ENCODE peak calls at places on chromosomes 4 and X, in five cellular contexts. Y is cardiac fibroblast, V is neural progenitor cell, Z is mucosa of descending colon, R is suprapubic skin. I is an unnamed sample.

GRCh38 chr4:77110707-77111106 is 34.9 kb upstream of the CCNI start:
- DNase-seq in Z (no peak), Y (no peak), V (no peak), R (no peak), I (no peak)

GRCh38 chr4:126564283-126564854 is 1068.4 kb upstream of the INTU start:
- DNase-seq in R (no peak), Y (no peak), Z (no peak), V (no peak), I (no peak)

GRCh38 chr4:177185151-177185550 is 124.5 kb upstream of the NEIL3 start:
- DNase-seq in R (no peak), V (peak; percentile 15), Z (no peak), Y (peak; percentile 37), I (peak; percentile 11)

GRCh38 chr4:123217676-123218075 is 178.9 kb upstream of the SPRY1 start:
- DNase-seq in Y (no peak), Z (no peak), V (no peak), R (no peak), I (no peak)

GRCh38 chr4:139028191-139028661 is 12.6 kb downstream of the NOCT start:
- DNase-seq in Y (no peak), Z (no peak), R (no peak), V (peak; percentile 13), I (no peak)

GRCh38 chrX:149006235-149006634 is 498.9 kb downstream of the IDS start:
- DNase-seq in Y (no peak), Z (no peak), V (no peak), R (no peak), I (no peak)

GRCh38 chr4:1360423-1361283 is 13.6 kb downstream of the UVSSA start:
- DNase-seq in Y (peak; percentile 22), V (no peak), R (no peak), Z (no peak), I (peak; percentile 68)

GRCh38 chrX:119190736-119191282 is 45.3 kb upstream of the PGRMC1 start:
- DNase-seq in Z (no peak), V (no peak), Y (peak; percentile 57), R (no peak), I (peak; percentile 46)

GRCh38 chrX:16123222-16123786 is at the start of gene GRPR:
- DNase-seq in Z (peak; percentile 84), V (peak; percentile 96), R (peak; percentile 78), Y (peak; percentile 83), I (peak; percentile 91)

GRCh38 chr4:40856836-40857362 is 107.1 kb downstream of the NSUN7 start:
- DNase-seq in V (peak; percentile 92), R (no peak), Z (peak; percentile 73), Y (peak; percentile 11), I (peak; percentile 61)

GRCh38 chr4:60562353-60562752 is 637.8 kb upstream of the ADGRL3 start:
- DNase-seq in Y (no peak), R (no peak), Z (no peak), V (peak; percentile 16), I (no peak)

GRCh38 chr4:55347610-55348228 is 1.7 kb downstream of the SRD5A3 start:
- DNase-seq in V (no peak), Z (no peak), Y (peak; percentile 39), R (no peak), I (no peak)

GRCh38 chr4:26069218-26069617 is 155.2 kb downstream of the SMIM20 start:
- DNase-seq in R (no peak), V (peak; percentile 78), Y (peak; percentile 66), Z (no peak), I (peak; percentile 70)
- TF ChIP-seq CTCF in R (no peak), V (peak; percentile 71), Y (peak; percentile 60), Z (no peak), I (peak; percentile 71)

GRCh38 chrX:48475295-48475694 is 704 bp upstream of the FTSJ1 start:
- DNase-seq in R (no peak), V (no peak), Z (peak; percentile 25), Y (no peak), I (no peak)

GRCh38 chrX:48475774-48476577 is at the start of gene FTSJ1:
- DNase-seq in V (peak; percentile 62), R (peak; percentile 91), Z (peak; percentile 90), Y (peak; percentile 94), I (peak; percentile 95)

GRCh38 chrX:48473718-48473990 is 2.3 kb upstream of the FTSJ1 start:
- DNase-seq in R (no peak), Y (no peak), Z (no peak), V (no peak), I (no peak)

GRCh38 chrX:48474127-48474526 is 1.9 kb upstream of the FTSJ1 start:
- DNase-seq in Y (peak; percentile 47), Z (no peak), R (no peak), V (peak; percentile 23), I (peak; percentile 48)

DNA sequence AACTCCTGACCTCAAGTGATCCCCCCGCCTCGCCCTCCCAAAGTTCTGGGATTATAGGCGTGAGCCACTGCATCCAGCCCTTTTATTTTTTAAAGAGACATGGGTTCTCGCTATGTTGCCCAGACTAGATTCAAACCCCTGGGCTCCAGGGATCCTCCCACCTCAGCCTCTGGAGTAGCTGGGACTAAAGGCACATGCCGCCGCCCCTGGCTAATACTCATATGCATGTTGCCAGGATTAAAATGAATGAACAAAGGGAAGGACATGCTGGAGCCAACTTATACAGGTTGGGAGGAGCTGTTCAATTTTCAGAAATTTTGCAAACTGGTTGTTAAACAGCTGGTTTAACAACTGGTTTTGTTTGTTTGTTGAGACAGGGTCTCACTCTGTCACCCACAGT is 1.4 kb upstream of the FTSJ1 start:
- DNase-seq in Z (no peak), V (no peak), Y (no peak), R (no peak), I (no peak)
- H3K4me3 ChIP-seq in Z (no peak overlapping the region), V (no peak overlapping the region), Y (no peak overlapping the region), R (no peak overlapping the region), I (no peak overlapping the region)

GRCh38 chrX:7068939-7069367 is 78.6 kb upstream of the STS start:
- DNase-seq in V (peak; percentile 18), R (no peak), Y (no peak), Z (no peak), I (peak; percentile 57)
- TF ChIP-seq CTCF in V (peak; percentile 47), R (no peak), Y (peak; percentile 36), Z (no peak), I (peak; percentile 68)

DNA sequence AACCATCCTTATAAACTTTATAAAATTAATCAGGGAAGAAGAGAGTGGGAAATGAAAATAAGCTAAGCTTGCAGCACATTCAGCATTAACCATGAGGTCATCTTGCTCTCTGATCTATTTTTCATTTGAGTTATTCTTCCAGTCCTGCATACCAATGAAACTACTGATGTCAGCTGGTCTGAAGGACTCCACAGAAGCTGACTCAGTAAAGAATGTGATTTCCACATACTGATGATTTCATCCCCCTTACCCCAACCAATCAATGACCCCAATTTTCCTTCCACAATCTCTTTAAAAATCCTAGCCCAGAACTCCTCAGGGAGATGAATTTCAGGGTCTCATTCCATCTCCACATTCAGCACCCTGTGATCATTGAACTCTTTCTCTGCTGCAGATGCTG is 18.8 kb upstream of the DSPP start:
- DNase-seq in R (no peak), V (no peak), Y (peak; percentile 95), Z (no peak), I (peak; percentile 97)
- H3K4me3 ChIP-seq in R (no peak overlapping the region), V (no peak overlapping the region), Y (no peak overlapping the region), Z (no peak overlapping the region), I (no peak overlapping the region)

I was measured in choroid plexus epithelial cell.